ENCODE peak calls at places on chromosomes 7 and 10, in six cellular contexts. O is H1, P is IMR-90, B is neuronal stem cell, E is trophoblast cell, S is mesenchymal stem cell. Q is an unnamed sample.
A peak's percentile ranks its signal among the peaks of the same experiment; 100 is the strongest.

GRCh38 chr10:121152935-121153334 is 301.8 kb downstream of the WDR11 start:
- DNase-seq in O (no peak), P (no peak), B (no peak), E (no peak), S (no peak), Q (no peak)

GRCh38 chr7:41967156-41967555 is 264.3 kb upstream of the INHBA start:
- DNase-seq in O (no peak), P (peak; percentile 72), B (no peak), E (peak; percentile 65), S (peak; percentile 41), Q (no peak)

GRCh38 chr7:155811560-155811894 is 736 bp downstream of the SHH start:
- DNase-seq in O (no peak), P (no peak), B (no peak), E (no peak), S (no peak), Q (peak; percentile 44)

GRCh38 chr10:78566216-78567135 is 502.3 kb upstream of the ZMIZ1 start:
- DNase-seq in O (no peak), P (no peak), B (no peak), E (peak; percentile 34), S (peak; percentile 18), Q (no peak)

GRCh38 chr7:75055830-75056431 is 17.7 kb downstream of the RCC1L start:
- DNase-seq in O (no peak), P (peak; percentile 40), B (no peak), E (no peak), S (no peak), Q (no peak)

GRCh38 chr10:130372222-130372621 is 236.0 kb downstream of the GLRX3 start:
- DNase-seq in O (no peak), P (no peak), B (no peak), E (no peak), S (no peak), Q (no peak)

GRCh38 chr10:114706458-114707055 is 48.5 kb upstream of the ABLIM1 start:
- DNase-seq in O (no peak), P (no peak), B (no peak), E (peak; percentile 69), S (no peak), Q (no peak)

GRCh38 chr7:106795171-106795876 is 69.8 kb upstream of the PIK3CG start:
- DNase-seq in O (no peak), P (no peak), B (no peak), E (no peak), S (no peak), Q (no peak)

GRCh38 chr7:41093141-41093540 is 609.7 kb downstream of the INHBA start:
- DNase-seq in O (no peak), P (no peak), B (no peak), E (peak; percentile 77), S (no peak), Q (no peak)

GRCh38 chr10:29669149-29669548 is 34.4 kb upstream of the SVIL start:
- DNase-seq in O (no peak), P (peak; percentile 6), B (no peak), E (peak; percentile 74), S (no peak), Q (no peak)

GRCh38 chr10:108685863-108686531 is 1237.3 kb downstream of the XPNPEP1 start:
- DNase-seq in O (no peak), P (no peak), B (no peak), E (no peak), S (no peak), Q (peak; percentile 45)
- H3K4me3 ChIP-seq in O (no peak overlapping the region), P (no peak overlapping the region), B (no peak overlapping the region), E (no peak overlapping the region), S (no peak overlapping the region), Q (no peak overlapping the region)

DNA sequence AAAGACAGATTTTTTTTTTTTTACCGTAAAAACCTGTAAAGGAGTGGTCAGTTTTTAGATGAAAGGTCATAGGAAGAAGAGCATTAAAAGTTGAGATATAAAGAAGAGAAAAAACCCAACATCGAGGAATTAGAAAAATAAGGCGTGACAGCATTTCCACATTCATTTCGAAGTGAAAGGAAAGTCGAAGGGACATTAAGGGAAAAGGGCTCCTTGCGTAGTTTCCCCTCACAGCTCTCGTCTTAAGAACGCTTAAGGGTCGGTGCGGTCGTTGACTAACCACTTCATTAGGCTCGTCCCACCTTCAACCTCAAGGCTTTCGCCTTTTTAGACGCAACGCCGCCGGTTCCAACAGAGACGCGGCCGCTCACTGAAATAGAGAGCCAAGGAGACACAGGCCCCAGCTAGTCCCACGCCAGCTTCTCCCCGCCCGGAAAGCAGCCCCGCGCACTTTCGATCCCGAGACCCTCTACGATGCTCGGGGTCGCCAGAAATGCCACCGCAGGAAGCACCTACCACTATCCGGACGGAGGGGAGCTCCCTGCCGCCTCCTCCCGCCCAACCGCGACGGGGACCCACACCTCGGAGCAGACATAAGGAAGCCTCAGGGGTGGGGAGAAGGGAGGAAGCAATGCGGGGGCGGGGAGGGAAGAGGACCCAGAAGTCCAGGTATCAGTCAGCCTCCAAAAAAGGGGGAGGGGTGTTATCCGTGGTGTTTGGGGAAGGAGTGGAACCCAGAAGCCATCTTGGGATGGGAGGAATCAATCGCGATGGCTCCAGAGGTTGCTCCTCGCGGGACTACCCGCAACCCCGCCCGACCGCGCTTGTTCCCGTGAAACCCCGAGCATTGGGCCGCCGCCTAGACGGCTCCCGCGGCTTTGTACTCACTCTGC is 634 bp downstream of the TRA2A start:
- DNase-seq in O (peak; percentile 60), P (peak; percentile 59), B (peak; percentile 21), E (peak; percentile 58), S (peak; percentile 66), Q (peak; percentile 83)
- H2AK5ac ChIP-seq in O (peak overlapping the region; percentile 99), P (peak overlapping the region; percentile 94), B (peak overlapping the region; percentile 94), E (peak overlapping the region; percentile 78), S (peak overlapping the region; percentile 85), Q (peak overlapping the region; percentile 27)

GRCh38 chr10:93334901-93335312 is 147.2 kb downstream of the MYOF start:
- DNase-seq in O (no peak), P (peak; percentile 41), B (no peak), E (peak; percentile 97), S (peak; percentile 32), Q (peak; percentile 70)
- H3K4me3 ChIP-seq in O (no peak overlapping the region), P (no peak overlapping the region), B (no peak overlapping the region), E (no peak overlapping the region), S (no peak overlapping the region), Q (no peak overlapping the region)

DNA sequence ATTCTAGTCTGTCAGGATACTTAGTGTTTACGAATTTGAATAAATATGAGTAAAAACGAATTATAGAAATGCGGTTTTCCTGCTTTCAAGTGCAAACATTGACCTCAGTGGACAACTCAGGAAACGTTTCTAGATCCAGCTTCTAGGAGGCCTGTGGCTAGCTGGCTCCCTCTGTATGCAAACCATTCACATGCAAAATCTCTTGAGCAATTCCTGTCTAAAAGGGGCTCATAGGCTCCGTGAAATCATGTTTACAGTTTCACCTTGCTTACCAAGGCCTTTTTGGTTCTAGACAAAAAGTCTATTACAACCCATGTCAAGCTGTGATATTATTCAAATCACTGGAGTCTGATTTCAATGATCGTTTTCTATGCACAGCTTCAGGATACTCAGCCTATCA is 364.5 kb downstream of the DPP6 start:
- DNase-seq in O (no peak), P (no peak), B (no peak), E (no peak), S (no peak), Q (no peak)
- H2AK5ac ChIP-seq in O (no peak overlapping the region), P (no peak overlapping the region), B (no peak overlapping the region), E (no peak overlapping the region), S (no peak overlapping the region), Q (no peak overlapping the region)

GRCh38 chr10:102701796-102702195 is 12.4 kb downstream of the ARL3 start:
- DNase-seq in O (no peak), P (no peak), B (no peak), E (no peak), S (no peak), Q (no peak)
- H3K4me3 ChIP-seq in O (no peak overlapping the region), P (no peak overlapping the region), B (no peak overlapping the region), E (no peak overlapping the region), S (no peak overlapping the region), Q (no peak overlapping the region)

DNA sequence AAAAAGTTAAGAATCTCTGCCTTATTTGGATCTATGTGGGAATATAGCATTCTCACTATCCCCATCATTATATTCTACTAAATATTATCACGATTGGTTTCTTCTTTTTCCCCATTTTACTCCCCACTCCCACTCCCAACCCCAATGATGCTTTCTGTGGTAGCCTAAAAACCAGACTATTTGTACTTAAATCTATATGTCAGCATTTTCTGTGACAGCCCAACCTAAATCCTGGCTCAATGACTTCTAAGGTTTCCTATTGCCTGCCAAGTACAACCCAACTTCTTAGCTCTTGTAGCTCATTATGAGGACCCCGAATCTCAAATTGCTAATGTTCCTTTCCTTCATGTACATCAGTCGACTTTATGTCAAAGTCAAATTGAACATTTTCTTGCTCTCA is 598.6 kb downstream of the XPNPEP1 start:
- DNase-seq in O (no peak), P (no peak), B (no peak), E (no peak), S (no peak), Q (no peak)
- H2AK5ac ChIP-seq in O (no peak overlapping the region), P (no peak overlapping the region), B (no peak overlapping the region), E (no peak overlapping the region), S (no peak overlapping the region), Q (no peak overlapping the region)